ENCODE peak calls at places on chromosomes 16 and 17, in six cellular contexts. L is hepatocyte, H is cardiac muscle cell, U is AG04450, S is keratinocyte, R is uterus. Z is an unnamed sample.
A peak's percentile ranks its signal among the peaks of the same experiment; 100 is the strongest.

GRCh38 chr16:80509872-80510271 is 30.9 kb upstream of the DYNLRB2 start:
- DNase-seq in U (no peak), H (no peak), L (no peak), R (no peak), S (no peak), Z (no peak)

GRCh38 chr17:51029568-51030463 is 90.9 kb downstream of the SPAG9 start:
- DNase-seq in L (no peak), H (peak; percentile 46), U (no peak), S (no peak), R (no peak), Z (no peak)

GRCh38 chr16:69463876-69464275 is 39.5 kb downstream of the CYB5B start:
- DNase-seq in R (no peak), S (no peak), H (no peak), U (no peak), L (no peak), Z (no peak)

GRCh38 chr16:59719121-59719520 is 985.0 kb upstream of the GOT2 start:
- DNase-seq in S (no peak), U (no peak), L (no peak), R (no peak), H (no peak), Z (no peak)

GRCh38 chr16:88469615-88470395 is 16.7 kb downstream of the ZFPM1 start:
- DNase-seq in S (no peak), H (no peak), L (no peak), R (no peak), U (no peak), Z (no peak)

GRCh38 chr16:49183911-49184310 is 97.7 kb downstream of the CBLN1 start:
- DNase-seq in R (no peak), S (no peak), L (peak; percentile 49), H (no peak), U (no peak), Z (no peak)

GRCh38 chr17:72118588-72119279 is 2.1 kb upstream of the SOX9 start:
- DNase-seq in U (peak; percentile 77), L (peak; percentile 88), H (peak; percentile 93), S (no peak), R (peak; percentile 35), Z (peak; percentile 63)

GRCh38 chr16:27169511-27170071 is 33.7 kb upstream of the KDM8 start:
- DNase-seq in U (peak; percentile 53), H (peak; percentile 95), S (peak; percentile 36), L (peak; percentile 34), R (no peak), Z (peak; percentile 32)

GRCh38 chr17:7550359-7550758 is 1.5 kb downstream of the TNFSF12 start:
- DNase-seq in L (no peak), R (no peak), U (no peak), H (no peak), S (no peak), Z (no peak)

GRCh38 chr16:71738820-71739219 is 14.3 kb upstream of the PHLPP2 start:
- DNase-seq in S (no peak), U (no peak), H (no peak), R (no peak), L (peak; percentile 9), Z (no peak)

GRCh38 chr17:8079291-8080207 is 8.0 kb downstream of the ALOX12B start:
- DNase-seq in L (peak; percentile 87), R (peak; percentile 73), U (no peak), S (no peak), H (peak; percentile 54), Z (peak; percentile 73)

GRCh38 chr16:20740007-20740883 is 1.4 kb downstream of the THUMPD1 start:
- DNase-seq in S (no peak), L (no peak), U (no peak), R (no peak), H (peak; percentile 21), Z (no peak)

GRCh38 chr16:29975134-29975538 is 1.5 kb downstream of the TAOK2 start:
- DNase-seq in H (no peak), S (no peak), R (no peak), U (no peak), L (no peak), Z (no peak)

GRCh38 chr17:14926526-14927122 is 338.5 kb downstream of the PMP22 start:
- DNase-seq in R (peak; percentile 20), L (peak; percentile 85), S (no peak), H (peak; percentile 85), U (peak; percentile 51), Z (peak; percentile 59)

GRCh38 chr17:56125830-56126819 is 27.1 kb upstream of the ANKFN1 start:
- DNase-seq in L (peak; percentile 69), H (peak; percentile 11), U (peak; percentile 30), R (no peak), S (no peak), Z (no peak)

GRCh38 chr17:39688945-39689344 is 1.1 kb upstream of the PGAP3 start:
- DNase-seq in R (no peak), H (no peak), L (no peak), U (no peak), S (no peak), Z (no peak)
- H3K4me3 ChIP-seq in R (no peak overlapping the region), H (peak overlapping the region; percentile 68), L (peak overlapping the region; percentile 46), U (peak overlapping the region; percentile 83), S (peak overlapping the region; percentile 73), Z (no peak overlapping the region)

DNA sequence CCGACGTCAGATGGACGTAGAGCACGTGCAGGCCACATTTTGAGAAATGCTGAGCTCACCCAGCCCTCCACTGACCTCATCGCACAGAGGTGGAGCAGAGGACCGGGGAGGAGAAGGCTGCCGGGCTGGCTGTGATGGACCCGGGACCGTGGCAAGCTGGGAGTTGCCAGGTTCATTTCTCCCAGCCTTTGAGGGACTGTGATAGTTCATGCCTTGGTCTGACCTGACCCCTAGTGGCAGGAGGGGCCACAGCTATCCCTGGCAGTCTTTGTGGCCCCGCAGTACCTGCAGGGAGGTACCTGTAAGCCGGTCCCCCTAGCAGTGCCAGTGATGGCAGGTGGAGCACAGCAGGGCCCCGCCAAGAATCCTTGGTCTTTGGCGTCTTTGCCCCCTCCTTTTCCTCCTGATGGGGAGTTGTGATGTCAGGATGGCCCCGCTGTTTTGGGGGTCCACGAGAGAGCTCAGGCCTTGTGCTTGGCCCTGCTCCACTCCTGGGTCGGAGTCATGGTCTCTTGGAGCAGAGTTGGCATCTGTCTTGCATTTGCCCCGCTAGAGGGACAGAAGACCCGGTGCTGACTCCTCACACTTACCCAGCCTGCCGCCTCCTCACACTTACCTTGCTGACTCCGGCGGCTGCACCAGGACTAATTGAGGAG is 50.4 kb downstream of the OR1D5 start:
- DNase-seq in R (peak; percentile 58), H (peak; percentile 76), U (no peak), S (no peak), L (peak; percentile 73), Z (peak; percentile 77)
- TF ChIP-seq CTCF in R (peak; percentile 89), H (peak; percentile 83), U (peak; percentile 76), S (peak; percentile 62), L (peak; percentile 67), Z (peak; percentile 93)

DNA sequence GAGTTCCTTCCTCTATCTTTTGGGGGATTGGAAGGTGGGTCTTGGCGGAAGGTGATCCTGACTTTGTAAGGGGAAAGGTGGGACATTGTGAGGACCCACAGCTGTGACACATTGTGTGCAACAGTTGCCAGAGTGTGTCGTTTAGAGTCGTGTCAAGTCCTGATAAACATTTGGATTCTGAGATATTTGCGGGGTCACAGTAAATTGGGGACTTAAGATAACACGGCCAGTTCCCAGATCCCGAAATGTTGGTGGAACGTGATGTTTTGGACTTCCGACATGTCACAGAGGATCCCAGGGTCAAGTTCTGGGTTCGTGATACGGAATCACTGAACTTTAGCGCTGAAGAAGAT is 648 bp downstream of the ATAD5 start:
- DNase-seq in S (no peak), U (no peak), L (no peak), R (no peak), H (no peak), Z (no peak)
- H3K27ac ChIP-seq in S (peak overlapping the region; percentile 79), U (no peak overlapping the region), L (peak overlapping the region; percentile 36), R (no peak overlapping the region), H (peak overlapping the region; percentile 84), Z (no peak overlapping the region)

DNA sequence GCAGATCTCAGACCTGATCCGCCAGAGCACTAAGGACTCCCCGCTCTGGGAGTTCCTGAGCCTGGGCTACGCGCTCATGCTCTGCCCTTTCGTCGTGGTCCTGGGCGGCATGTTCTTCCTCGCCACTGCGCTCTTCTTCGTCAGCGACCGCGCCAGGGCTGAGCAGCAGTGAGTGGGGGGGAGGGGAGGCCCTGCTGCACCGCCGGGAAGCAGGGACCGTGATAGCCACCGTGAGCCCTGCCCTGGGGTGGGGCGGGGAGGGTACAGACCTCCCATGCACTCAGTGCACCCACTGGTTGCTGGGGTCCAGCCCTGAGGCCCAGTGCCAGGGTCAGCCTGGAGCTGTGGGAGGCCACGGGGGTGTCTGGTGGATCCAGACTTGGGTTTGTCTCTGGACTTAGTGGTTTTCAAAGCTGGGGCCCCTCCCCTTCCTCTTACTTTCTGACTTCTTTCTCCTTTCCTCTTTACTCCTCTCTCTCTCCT is 18.9 kb downstream of the MYBBP1A start:
- DNase-seq in R (peak; percentile 39), L (no peak), S (no peak), U (no peak), H (peak; percentile 49), Z (peak; percentile 58)
- H3K4me3 ChIP-seq in R (no peak overlapping the region), L (no peak overlapping the region), S (no peak overlapping the region), U (no peak overlapping the region), H (no peak overlapping the region), Z (no peak overlapping the region)

Z was measured in right lobe of liver.